ENCODE peak calls at places on chromosomes 6 and 20, in six cellular contexts. W is tibial artery, T is mammary epithelial cell, E is cardiac muscle cell, V is HepG2, R is tibial nerve. C is an unnamed sample.

GRCh38 chr6:108502826-108503225 is 57.9 kb upstream of the FOXO3 start:
- DNase-seq in T (no peak), E (no peak), R (no peak), W (no peak), V (no peak), C (no peak)

GRCh38 chr6:156720739-156721714 is 56.2 kb upstream of the ARID1B start:
- DNase-seq in R (no peak), E (peak), V (peak), T (peak), W (no peak), C (no peak)

GRCh38 chr6:56652994-56653393 is 10.3 kb upstream of the DST start:
- DNase-seq in T (peak), R (no peak), E (peak), W (no peak), V (peak), C (no peak)

GRCh38 chr6:109359248-109359647 is 23.0 kb downstream of the CD164 start:
- DNase-seq in W (no peak), E (no peak), R (no peak), V (no peak), T (no peak), C (no peak)

GRCh38 chr20:46600286-46600752 is 49.9 kb upstream of the OCSTAMP start:
- DNase-seq in W (no peak), V (no peak), R (no peak), T (no peak), E (no peak), C (no peak)

GRCh38 chr20:14478126-14478525 is 140.7 kb upstream of the FLRT3 start:
- DNase-seq in T (no peak), V (no peak), W (no peak), R (no peak), E (no peak), C (no peak)

GRCh38 chr6:159941286-159942113 is 27.4 kb upstream of the IGF2R start:
- DNase-seq in T (peak), V (peak), E (peak), R (no peak), W (no peak), C (no peak)

GRCh38 chr20:20466341-20466879 is 98.5 kb downstream of the INSM1 start:
- DNase-seq in R (no peak), T (peak), W (no peak), E (peak), V (no peak), C (no peak)

GRCh38 chr6:47428746-47429664 is 48.6 kb upstream of the CD2AP start:
- DNase-seq in V (no peak), W (no peak), R (no peak), E (no peak), T (no peak), C (no peak)

GRCh38 chr6:125945378-125946141 is 11.0 kb upstream of the HINT3 start:
- DNase-seq in W (no peak), V (peak), R (no peak), T (no peak), E (peak), C (no peak)

GRCh38 chr20:61105395-61105794 is 146.7 kb upstream of the CDH4 start:
- DNase-seq in W (no peak), E (no peak), V (no peak), R (no peak), T (no peak), C (no peak)

GRCh38 chr6:109454483-109455160 is 950 bp downstream of the MICAL1 start:
- DNase-seq in V (no peak), E (peak), R (peak), T (no peak), W (peak), C (no peak)

GRCh38 chr20:25274481-25274880 is 26.6 kb downstream of the PYGB start:
- DNase-seq in E (no peak), V (no peak), T (no peak), W (peak), R (no peak), C (no peak)

GRCh38 chr6:6987749-6988148 is 120.0 kb upstream of the RREB1 start:
- DNase-seq in E (no peak), T (no peak), W (no peak), V (no peak), R (no peak), C (no peak)

GRCh38 chr6:23245559-23245958 is 676.2 kb downstream of the HDGFL1 start:
- DNase-seq in W (no peak), V (no peak), T (no peak), R (no peak), E (peak), C (no peak)

GRCh38 chr6:3523966-3524365 is 67.1 kb upstream of the SLC22A23 start:
- DNase-seq in V (no peak), T (no peak), R (no peak), E (no peak), W (no peak), C (no peak)

GRCh38 chr6:72857791-72858190 is 235.9 kb downstream of the KCNQ5 start:
- DNase-seq in W (no peak), R (no peak), V (no peak), E (peak), T (peak), C (no peak)

GRCh38 chr6:130964289-130964688 is 98.8 kb downstream of the EPB41L2 start:
- DNase-seq in R (no peak), E (no peak), T (no peak), W (no peak), V (no peak), C (no peak)

GRCh38 chr20:402898-403581 is 5.1 kb upstream of the RBCK1 start:
- DNase-seq in W (peak), T (no peak), R (no peak), V (no peak), E (no peak), C (no peak)

GRCh38 chr6:107800564-107801164 is 23.4 kb downstream of the SCML4 start:
- DNase-seq in T (peak), V (peak), W (no peak), R (no peak), E (peak), C (no peak)

GRCh38 chr20:62065669-62066338 is at the start of gene TAF4:
- DNase-seq in E (peak), R (peak), W (peak), T (peak), V (peak), C (no peak)

GRCh38 chr6:136989591-136990578 is 54.9 kb downstream of the IL20RA start:
- DNase-seq in V (no peak), W (no peak), E (no peak), T (no peak), R (no peak), C (no peak)

GRCh38 chr20:32534661-32535240 is 50.4 kb downstream of the NOL4L start:
- DNase-seq in W (no peak), V (no peak), E (no peak), R (no peak), T (no peak), C (no peak)

GRCh38 chr6:44217332-44218143 is 812 bp downstream of the MYMX start:
- DNase-seq in R (no peak), T (peak), W (peak), E (peak), V (no peak), C (no peak)

GRCh38 chr6:5984150-5985089 is 22.3 kb downstream of the NRN1 start:
- DNase-seq in W (no peak), V (no peak), T (peak), E (no peak), R (no peak), C (no peak)

GRCh38 chr6:13367396-13367795 is 39.1 kb upstream of the TBC1D7 start:
- DNase-seq in R (no peak), W (no peak), T (no peak), E (no peak), V (no peak), C (no peak)

GRCh38 chr6:49202923-49203322 is 260.1 kb downstream of the MMUT start:
- DNase-seq in W (no peak), V (no peak), T (peak), E (peak), R (no peak), C (no peak)

GRCh38 chr6:131694832-131695426 is 6.3 kb downstream of the OR2A4 start:
- DNase-seq in E (peak), T (peak), R (peak), W (no peak), V (peak), C (peak)

GRCh38 chr6:85923013-85923430 is 280.3 kb upstream of the SYNCRIP start:
- DNase-seq in W (no peak), R (peak), V (peak), E (peak), T (peak), C (peak)

GRCh38 chr6:48101277-48101676 is 9.7 kb downstream of the PTCHD4 start:
- DNase-seq in E (no peak), R (no peak), V (no peak), T (peak), W (no peak), C (no peak)

GRCh38 chr20:44590980-44591778 is 8.8 kb downstream of the PKIG start:
- DNase-seq in R (no peak), T (no peak), E (no peak), V (no peak), W (no peak), C (no peak)

GRCh38 chr6:44172759-44173500 is 14.3 kb downstream of the CAPN11 start:
- DNase-seq in W (peak), E (peak), V (peak), R (peak), T (peak), C (peak)

GRCh38 chr6:163844352-163844751 is 429.8 kb downstream of the QKI start:
- DNase-seq in R (no peak), V (no peak), W (no peak), T (no peak), E (no peak), C (no peak)

GRCh38 chr6:33656844-33657243 is 35.7 kb downstream of the ITPR3 start:
- DNase-seq in R (no peak), E (no peak), V (no peak), W (no peak), T (no peak), C (no peak)

GRCh38 chr6:125747589-125748533 is 1.6 kb upstream of the HEY2 start:
- DNase-seq in R (peak), V (no peak), E (peak), T (peak), W (peak), C (no peak)

GRCh38 chr6:156808287-156808686 is 31.1 kb downstream of the ARID1B start:
- DNase-seq in R (no peak), W (no peak), T (no peak), E (peak), V (no peak), C (no peak)

GRCh38 chr6:2763345-2763841 is 1.8 kb upstream of the WRNIP1 start:
- DNase-seq in W (no peak), T (no peak), V (no peak), E (peak), R (no peak), C (no peak)

GRCh38 chr6:31004285-31004684 is 6.0 kb upstream of the MUC22 start:
- DNase-seq in R (no peak), T (peak), V (no peak), E (no peak), W (no peak), C (no peak)

GRCh38 chr6:31001489-31001888 is 8.8 kb upstream of the MUC22 start:
- DNase-seq in W (no peak), T (no peak), R (no peak), E (no peak), V (no peak), C (no peak)

GRCh38 chr6:30998785-30999184 is 11.5 kb upstream of the MUC22 start:
- DNase-seq in T (peak), W (no peak), E (peak), R (no peak), V (no peak), C (no peak)
- H3K4me3 ChIP-seq in T (no peak), W (no peak), E (no peak), R (no peak), V (no peak), C (no peak)

GRCh38 chr20:58906111-58906510 is 53.6 kb downstream of the GNAS start:
- DNase-seq in E (no peak), T (no peak), V (no peak), W (no peak), R (no peak), C (no peak)
- H3K4me3 ChIP-seq in E (no peak), T (no peak), V (no peak), W (no peak), R (no peak), C (no peak)

DNA sequence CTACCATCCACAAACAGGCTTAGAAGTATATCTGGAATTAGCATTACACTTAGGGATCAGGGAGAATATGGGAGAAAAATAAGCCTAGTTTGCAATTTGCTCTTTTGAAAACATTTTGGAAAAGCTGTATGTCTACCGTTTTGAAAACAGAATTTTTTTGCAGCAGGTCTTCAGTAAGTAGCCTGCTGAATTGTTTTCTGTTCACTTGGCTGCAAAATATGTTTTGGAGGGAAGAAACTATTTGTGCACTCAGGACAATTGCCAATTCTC is 39.6 kb downstream of the ILRUN start:
- DNase-seq in V (no peak), E (no peak), R (no peak), T (no peak), W (no peak), C (no peak)
- H3K4me3 ChIP-seq in V (peak), E (no peak), R (peak), T (peak), W (peak), C (peak)

DNA sequence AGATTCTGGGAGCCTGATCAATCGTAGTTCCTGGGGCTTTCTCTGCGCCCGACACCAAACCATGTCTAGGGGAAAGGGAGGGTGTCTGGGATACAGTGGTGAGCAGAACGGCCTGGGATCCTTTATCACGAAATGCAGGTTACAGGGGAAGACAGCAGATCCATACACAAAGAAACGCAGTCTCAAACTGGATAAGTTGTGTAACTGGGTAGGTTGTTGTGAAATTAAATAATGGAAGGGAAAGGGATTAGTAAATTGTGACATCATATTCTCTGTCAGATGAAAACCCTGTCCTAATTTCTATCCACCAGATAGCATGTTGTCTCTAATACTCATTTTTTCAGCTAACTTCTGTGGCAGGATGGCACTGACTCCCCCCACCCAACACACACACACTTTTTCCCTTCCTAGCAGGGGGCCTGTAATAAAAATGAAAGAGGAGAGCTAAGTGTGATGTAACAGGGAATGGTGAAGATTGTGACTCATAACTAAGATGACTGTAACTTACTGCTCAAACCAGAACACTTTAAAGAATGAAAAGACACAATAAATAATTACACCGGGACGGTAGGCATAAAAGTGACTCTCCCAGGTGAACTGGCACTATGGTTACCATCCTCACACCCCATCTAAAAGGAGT is 758 bp upstream of the TRPC4AP start:
- DNase-seq in E (peak), W (no peak), V (no peak), R (no peak), T (peak), C (no peak)
- H3K4me3 ChIP-seq in E (no peak), W (peak), V (peak), R (no peak), T (peak), C (peak)

GRCh38 chr6:117918454-117918853 is 11.4 kb downstream of the SLC35F1 start:
- DNase-seq in E (no peak), W (no peak), T (no peak), R (no peak), V (no peak), C (no peak)

GRCh38 chr6:117920493-117920845 is 13.4 kb downstream of the SLC35F1 start:
- DNase-seq in T (no peak), V (peak), W (no peak), E (no peak), R (no peak), C (no peak)

GRCh38 chr6:117917176-117917575 is 10.1 kb downstream of the SLC35F1 start:
- DNase-seq in W (no peak), V (no peak), E (no peak), R (no peak), T (no peak), C (no peak)

GRCh38 chr6:117916483-117916882 is 9.4 kb downstream of the SLC35F1 start:
- DNase-seq in T (no peak), W (no peak), R (no peak), E (no peak), V (no peak), C (no peak)

GRCh38 chr6:117919775-117920492 is 12.9 kb downstream of the SLC35F1 start:
- DNase-seq in V (no peak), E (no peak), W (no peak), R (no peak), T (no peak), C (no peak)
- H3K4me3 ChIP-seq in V (peak), E (peak), W (peak), R (peak), T (no peak), C (peak)

GRCh38 chr6:138528137-138528536 is 28.8 kb upstream of the NHSL1 start:
- DNase-seq in W (no peak), R (no peak), E (no peak), T (peak), V (no peak), C (no peak)

GRCh38 chr6:138525355-138525754 is 26.1 kb upstream of the NHSL1 start:
- DNase-seq in E (no peak), V (no peak), R (no peak), W (no peak), T (no peak), C (no peak)

GRCh38 chr6:138527376-138528092 is 28.2 kb upstream of the NHSL1 start:
- DNase-seq in T (no peak), R (no peak), W (no peak), V (no peak), E (no peak), C (no peak)

GRCh38 chr6:138528986-138529385 is 29.7 kb upstream of the NHSL1 start:
- DNase-seq in W (no peak), T (no peak), R (no peak), V (no peak), E (no peak), C (no peak)

DNA sequence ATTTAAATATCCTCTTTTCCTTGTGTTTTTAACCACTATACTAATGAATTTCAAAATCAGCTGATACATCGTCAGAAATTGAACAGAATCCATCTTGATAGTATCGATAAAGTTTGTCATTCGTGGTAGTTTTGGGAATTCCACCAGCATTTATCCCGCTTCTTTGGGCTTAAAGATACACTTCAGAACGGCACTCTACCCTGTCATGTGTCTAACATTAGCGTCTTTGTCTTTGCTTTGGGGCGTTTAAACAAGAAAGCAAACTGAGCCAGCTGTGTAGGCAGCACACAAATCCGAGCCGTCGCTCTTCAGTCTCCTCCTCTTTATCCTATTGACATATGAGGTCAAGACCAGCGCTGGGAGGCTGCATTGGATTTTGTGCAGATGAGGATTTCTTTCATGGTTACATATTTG is 27.5 kb upstream of the NHSL1 start:
- DNase-seq in T (no peak), R (no peak), V (peak), W (no peak), E (peak), C (no peak)
- H3K4me3 ChIP-seq in T (no peak), R (no peak), V (peak), W (no peak), E (no peak), C (no peak)

GRCh38 chr6:25107218-25107617 is 171.5 kb upstream of the RIPOR2 start:
- DNase-seq in V (no peak), W (no peak), E (no peak), R (no peak), T (no peak), C (no peak)

GRCh38 chr6:25100288-25100687 is 164.5 kb upstream of the RIPOR2 start:
- DNase-seq in E (no peak), T (peak), R (no peak), W (no peak), V (no peak), C (no peak)

GRCh38 chr6:25103603-25104002 is 167.8 kb upstream of the RIPOR2 start:
- DNase-seq in V (no peak), W (no peak), R (no peak), E (no peak), T (no peak), C (no peak)

DNA sequence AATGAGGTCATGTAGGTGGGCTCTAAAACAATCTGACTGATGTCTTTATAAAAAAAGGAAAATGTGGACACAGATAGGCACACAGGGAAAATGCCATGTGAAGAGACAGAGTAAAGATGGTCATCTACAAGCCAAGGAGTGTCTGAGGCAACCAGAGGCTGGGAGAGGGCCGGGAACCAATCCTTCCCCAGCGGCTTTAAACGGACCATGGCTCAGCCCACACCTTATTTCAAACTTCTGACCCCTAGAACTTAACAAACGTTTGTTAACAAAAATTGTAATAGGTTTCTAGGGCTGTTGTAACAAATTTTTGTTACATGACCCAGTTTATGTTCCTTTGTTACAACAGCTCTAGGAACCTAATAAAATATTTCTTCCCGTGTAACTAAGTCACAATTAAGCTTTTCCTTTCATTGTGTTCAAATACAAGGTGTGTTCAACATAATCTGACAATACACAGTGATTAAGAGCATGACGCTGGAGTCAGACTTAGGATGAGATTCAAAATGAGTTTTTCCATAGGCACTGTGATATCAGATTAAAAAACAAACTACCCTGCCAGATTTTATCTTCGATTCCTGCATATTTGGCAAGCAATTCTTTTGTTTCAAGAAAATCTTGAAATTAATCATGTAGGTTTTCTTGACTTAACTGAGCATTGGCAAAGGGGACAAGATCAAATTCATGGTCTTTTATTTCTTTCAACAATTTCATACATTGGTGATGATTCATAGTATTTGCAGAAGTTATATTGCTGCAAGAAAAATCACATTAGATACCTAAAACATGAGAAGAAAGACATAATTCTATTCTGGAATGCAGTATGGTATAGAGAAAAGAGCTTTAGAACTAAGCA is 169.5 kb upstream of the RIPOR2 start:
- DNase-seq in V (no peak), E (no peak), W (no peak), T (no peak), R (no peak), C (no peak)
- H3K4me3 ChIP-seq in V (no peak), E (no peak), W (no peak), T (no peak), R (no peak), C (no peak)